ENCODE peak calls at places on chromosomes 16 and 17, in four cellular contexts. C is H1, I is GM12878, H is HepG2. L is an unnamed sample.

GRCh38 chr17:55238931-55239297 is 25.8 kb upstream of the HLF start:
- DNase-seq in C (no peak), I (no peak), H (peak), L (peak)

GRCh38 chr16:46972971-46973456 is 460 bp downstream of the DNAJA2 start:
- DNase-seq in C (no peak), I (no peak), H (peak), L (no peak)

GRCh38 chr17:72446525-72447250 is 325.9 kb downstream of the SOX9 start:
- DNase-seq in C (no peak), I (no peak), H (peak), L (no peak)

GRCh38 chr17:47649153-47649971 is at the start of gene KPNB1:
- DNase-seq in C (peak), I (peak), H (peak), L (peak)

GRCh38 chr17:80361495-80362220 is 53.3 kb upstream of the ENDOV start:
- DNase-seq in C (no peak), I (no peak), H (no peak), L (peak)

GRCh38 chr16:73672135-73672534 is 624.2 kb upstream of the ZFHX3 start:
- DNase-seq in C (no peak), I (no peak), H (no peak), L (no peak)

GRCh38 chr17:60173304-60173807 is 23.6 kb downstream of the CA4 start:
- DNase-seq in C (no peak), I (no peak), H (no peak), L (no peak)

GRCh38 chr16:80993293-80993691 is 13.4 kb downstream of the CMC2 start:
- DNase-seq in C (no peak), I (no peak), H (peak), L (no peak)

GRCh38 chr17:9973689-9974459 is 68.8 kb upstream of the RCVRN start:
- DNase-seq in C (no peak), I (no peak), H (peak), L (no peak)

GRCh38 chr17:9273334-9274118 is 252.2 kb downstream of the NTN1 start:
- DNase-seq in C (no peak), I (no peak), H (no peak), L (no peak)

GRCh38 chr16:47970291-47970931 is 185.4 kb downstream of the ABCC12 start:
- DNase-seq in C (no peak), I (no peak), H (peak), L (peak)

GRCh38 chr17:63349478-63350000 is 96.6 kb downstream of the CYB561 start:
- DNase-seq in C (no peak), I (no peak), H (no peak), L (no peak)

GRCh38 chr16:74862743-74863244 is 88.2 kb upstream of the FA2H start:
- DNase-seq in C (no peak), I (peak), H (peak), L (no peak)

DNA sequence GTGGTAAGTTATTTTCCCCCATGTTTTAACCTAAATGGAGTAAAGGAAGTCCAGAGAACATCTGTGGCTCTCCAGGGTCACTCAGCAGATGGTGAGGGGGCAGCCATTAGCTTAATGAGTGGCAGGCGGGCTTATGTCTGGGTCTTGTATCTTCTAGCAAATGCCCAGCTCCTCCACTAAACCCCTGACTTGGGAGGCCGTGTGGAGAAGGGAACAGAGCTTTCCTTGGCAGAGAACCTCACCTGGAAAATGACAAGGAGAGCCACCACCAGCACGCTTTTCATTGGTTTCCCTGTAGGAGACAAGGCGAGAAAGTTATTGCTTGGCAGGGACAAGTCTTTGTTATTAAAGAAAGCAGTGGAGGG is 6.6 kb downstream of the CCR7 start:
- DNase-seq in C (no peak), I (no peak), H (no peak), L (no peak)
- H3K9ac ChIP-seq in C (no peak), I (no peak), H (no peak), L (no peak)

GRCh38 chr16:84530590-84530989 is 26.1 kb upstream of the MEAK7 start:
- DNase-seq in C (no peak), I (no peak), H (no peak), L (no peak)

GRCh38 chr16:84529607-84530006 is 25.1 kb upstream of the MEAK7 start:
- DNase-seq in C (no peak), I (no peak), H (no peak), L (no peak)

GRCh38 chr16:84532855-84533486 is 28.5 kb upstream of the MEAK7 start:
- DNase-seq in C (no peak), I (no peak), H (no peak), L (no peak)

GRCh38 chr16:84534815-84535214 is 30.4 kb upstream of the MEAK7 start:
- DNase-seq in C (no peak), I (no peak), H (no peak), L (no peak)

DNA sequence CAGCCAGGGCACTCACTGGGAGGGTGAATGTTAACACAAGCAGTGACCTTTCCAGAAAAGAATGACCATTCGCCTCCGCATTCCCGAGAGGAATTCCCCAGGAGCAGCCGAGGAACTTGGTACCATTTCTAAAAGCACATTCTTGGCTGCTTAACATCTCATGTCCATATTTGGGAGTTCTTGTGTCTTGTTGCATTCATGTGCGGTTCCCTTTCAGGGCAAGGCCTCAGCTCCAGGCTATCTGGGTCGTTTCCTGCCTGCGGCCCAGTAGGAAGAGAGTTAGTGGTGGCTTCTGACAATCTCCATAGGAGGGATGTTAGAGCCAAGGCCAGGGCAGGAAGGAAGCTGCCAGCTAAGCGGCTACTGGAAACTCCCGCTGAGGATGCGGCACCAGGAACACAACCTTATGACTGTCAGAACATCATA is 27.9 kb upstream of the MEAK7 start:
- DNase-seq in C (peak), I (no peak), H (peak), L (peak)
- TF ChIP-seq SUZ12 in C (no peak), I (no peak), H (no peak), L (no peak)

GRCh38 chr16:50210266-50211038 is 55.9 kb upstream of the ADCY7 start:
- DNase-seq in C (peak), I (peak), H (peak), L (peak)

GRCh38 chr16:50209548-50210265 is 56.6 kb downstream of the TENT4B start:
- DNase-seq in C (no peak), I (no peak), H (no peak), L (no peak)

GRCh38 chr16:50204426-50205108 is 51.5 kb downstream of the TENT4B start:
- DNase-seq in C (no peak), I (no peak), H (no peak), L (no peak)

GRCh38 chr16:50207652-50208051 is 54.5 kb downstream of the TENT4B start:
- DNase-seq in C (no peak), I (no peak), H (no peak), L (no peak)

DNA sequence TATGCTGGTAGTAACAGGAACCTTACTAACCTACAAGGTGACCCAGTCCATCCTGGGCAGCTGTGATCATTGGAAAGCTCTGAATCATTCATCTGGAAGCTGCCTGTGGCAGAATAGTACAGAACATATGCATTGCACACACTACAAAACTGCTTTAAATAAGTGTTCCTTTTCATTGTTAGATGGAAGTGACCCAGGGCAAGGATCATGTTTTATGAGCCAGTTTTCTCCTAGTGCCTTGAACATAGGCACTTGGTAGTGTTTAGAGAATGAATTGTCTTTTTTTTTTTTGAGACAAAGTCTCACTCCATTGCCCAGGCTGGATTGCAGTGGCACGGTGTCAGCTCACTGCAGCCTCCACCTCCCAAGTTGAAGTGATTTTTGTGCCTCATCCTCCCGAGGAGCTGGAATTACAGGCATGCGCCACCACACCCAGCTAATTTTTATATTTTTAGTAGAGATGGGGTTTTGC is 55.4 kb downstream of the TENT4B start:
- DNase-seq in C (no peak), I (no peak), H (peak), L (no peak)
- H3K9ac ChIP-seq in C (no peak), I (no peak), H (no peak), L (no peak)

DNA sequence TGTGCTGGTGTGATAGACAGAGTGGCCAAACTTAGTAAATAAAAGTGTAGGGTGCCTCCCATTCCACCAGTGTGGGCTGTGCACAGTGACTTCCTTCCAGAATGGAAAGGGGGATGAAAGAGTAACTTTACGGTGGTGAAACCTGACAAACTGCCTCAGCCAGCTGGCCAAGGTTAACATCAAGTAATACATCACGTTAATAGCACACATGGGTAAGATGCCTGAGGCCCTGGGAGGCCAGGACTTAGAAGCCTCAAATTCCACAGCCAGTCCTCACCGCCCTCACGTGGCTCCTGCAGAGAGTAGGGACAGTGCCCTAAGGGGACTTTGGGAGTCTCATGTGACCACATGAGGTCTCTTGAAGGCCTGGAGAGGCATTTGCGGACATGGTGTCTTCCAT is 14.1 kb downstream of the RMI2 start:
- DNase-seq in C (no peak), I (no peak), H (no peak), L (no peak)
- TF ChIP-seq SUZ12 in C (no peak), I (no peak), H (no peak), L (no peak)

GRCh38 chr16:2228161-2228824 is 4.9 kb downstream of the E4F1 start:
- DNase-seq in C (no peak), I (no peak), H (no peak), L (no peak)
- H3K9ac ChIP-seq in C (no peak), I (no peak), H (no peak), L (no peak)

GRCh38 chr16:49849037-49849436 is 6.9 kb downstream of the ZNF423 start:
- DNase-seq in C (no peak), I (no peak), H (no peak), L (no peak)

GRCh38 chr16:49849709-49850108 is 6.2 kb downstream of the ZNF423 start:
- DNase-seq in C (no peak), I (no peak), H (no peak), L (no peak)

GRCh38 chr16:49848530-49848929 is 7.4 kb downstream of the ZNF423 start:
- DNase-seq in C (no peak), I (no peak), H (no peak), L (no peak)

GRCh38 chr16:49850558-49851467 is 5.1 kb downstream of the ZNF423 start:
- DNase-seq in C (no peak), I (no peak), H (no peak), L (no peak)

GRCh38 chr16:49851468-49851787 is 4.5 kb downstream of the ZNF423 start:
- DNase-seq in C (no peak), I (no peak), H (no peak), L (no peak)
- TF ChIP-seq SUZ12 in C (no peak), I (no peak), H (no peak), L (no peak)

GRCh38 chr16:84648595-84649510 is 542 bp downstream of the KLHL36 start:
- DNase-seq in C (no peak), I (no peak), H (no peak), L (no peak)
- H3K9ac ChIP-seq in C (no peak), I (peak), H (peak), L (peak)

GRCh38 chr16:27758544-27758943 is 208.6 kb downstream of the KATNIP start:
- DNase-seq in C (no peak), I (no peak), H (no peak), L (no peak)

GRCh38 chr16:27761816-27762215 is 211.9 kb downstream of the KATNIP start:
- DNase-seq in C (no peak), I (no peak), H (no peak), L (peak)

GRCh38 chr16:27759947-27760844 is 210.3 kb downstream of the KATNIP start:
- DNase-seq in C (no peak), I (no peak), H (no peak), L (no peak)

GRCh38 chr16:27760845-27761176 is 210.9 kb downstream of the KATNIP start:
- DNase-seq in C (no peak), I (no peak), H (no peak), L (no peak)

GRCh38 chr16:27759301-27759871 is 209.4 kb downstream of the KATNIP start:
- DNase-seq in C (no peak), I (no peak), H (no peak), L (no peak)
- TF ChIP-seq SUZ12 in C (no peak), I (no peak), H (no peak), L (no peak)

DNA sequence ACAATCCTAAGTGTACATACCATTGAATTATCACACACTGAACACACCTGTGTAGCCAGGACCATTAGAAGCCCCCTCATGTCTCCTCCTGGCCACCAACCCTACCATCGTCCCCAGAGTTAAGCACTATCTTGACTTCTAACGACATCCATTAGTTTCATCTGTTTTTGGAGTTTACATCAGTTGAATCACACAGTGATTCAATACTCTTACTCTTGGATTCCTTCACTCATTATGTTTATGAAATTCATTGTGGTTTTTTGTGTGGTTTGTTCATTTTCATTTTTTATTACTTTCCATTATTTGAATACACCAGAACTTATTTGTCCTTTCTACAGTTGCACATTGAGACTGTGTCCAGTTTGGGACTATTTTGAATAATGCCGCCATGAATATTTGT is 13.6 kb downstream of the DRC7 start:
- DNase-seq in C (no peak), I (no peak), H (no peak), L (no peak)
- H3K9ac ChIP-seq in C (no peak), I (no peak), H (no peak), L (no peak)

DNA sequence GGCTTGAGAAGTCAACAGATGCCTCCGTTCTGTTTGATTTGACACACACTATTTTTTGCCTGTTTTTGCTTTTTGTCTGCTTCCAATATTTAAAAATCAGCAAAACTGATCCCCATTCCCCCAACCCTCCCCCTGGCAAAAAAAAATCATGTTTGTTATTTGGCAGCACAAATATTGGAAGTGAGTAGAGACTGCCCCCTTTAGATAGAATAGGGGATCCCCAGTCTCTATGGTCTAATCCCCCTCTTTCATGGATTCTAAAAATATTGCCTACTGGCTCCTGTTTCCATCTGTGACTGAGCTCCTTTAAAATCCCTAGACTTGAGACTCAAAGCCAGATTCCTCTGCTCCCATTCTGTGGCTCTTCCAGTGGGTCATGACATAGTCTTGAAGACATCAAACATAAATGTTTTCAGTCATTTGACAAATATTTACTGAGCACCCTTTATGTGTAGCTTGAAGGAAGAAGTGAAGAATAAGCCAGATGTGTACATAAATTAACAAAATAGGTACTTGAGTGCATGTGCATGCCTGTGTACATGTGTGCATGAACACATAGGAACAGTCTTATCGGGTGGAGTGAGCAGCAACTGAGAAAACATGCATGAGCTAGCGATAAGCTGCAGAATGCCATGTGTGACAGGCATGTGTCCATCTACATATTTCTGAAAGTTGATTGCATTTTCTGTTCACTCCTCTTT is 101.2 kb downstream of the SALL1 start:
- DNase-seq in C (no peak), I (no peak), H (no peak), L (no peak)
- TF ChIP-seq SUZ12 in C (no peak), I (no peak), H (no peak), L (no peak)